ENCODE peak calls at places on chromosomes 5 and 9, in nine cellular contexts. K is hepatocyte, S is pancreas, F is transverse colon, O is stomach, A is right cardiac atrium, R is fibroblast of lung, C is GM23248, D is dorsolateral prefrontal cortex. W is an unnamed sample. For H3K27me3, the result is how much of the 10 kb centered on the place peaks cover.

GRCh38 chr5:179313849-179314521 is 31.3 kb downstream of the ADAMTS2 start:
- DNase-seq in K (peak), S (peak), F (peak), O (peak), A (peak), R (peak), C (peak), D (peak), W (peak)

GRCh38 chr5:170306381-170306790 is 8.8 kb upstream of the LCP2 start:
- DNase-seq in K (peak), S (no peak), F (no peak), O (peak), A (peak), R (peak), C (peak), D (no peak), W (peak)

GRCh38 chr5:88159591-88159990 is 109.1 kb downstream of the TMEM161B start:
- DNase-seq in K (no peak), S (no peak), F (no peak), O (no peak), A (no peak), R (no peak), C (no peak), D (no peak), W (no peak)

GRCh38 chr9:7011395-7012067 is 253.8 kb downstream of the KDM4C start:
- DNase-seq in K (no peak), S (no peak), F (no peak), O (no peak), A (no peak), R (no peak), C (no peak), D (no peak), W (no peak)

GRCh38 chr5:143448518-143448917 is 45.0 kb upstream of the NR3C1 start:
- DNase-seq in K (no peak), S (no peak), F (no peak), O (no peak), A (no peak), R (no peak), C (no peak), D (no peak), W (no peak)

GRCh38 chr5:87411586-87412416 is 929 bp downstream of the CCNH start:
- DNase-seq in K (peak), S (no peak), F (peak), O (peak), A (peak), R (peak), C (peak), D (no peak), W (peak)

GRCh38 chr9:110156902-110157301 is 51.1 kb downstream of the C9orf152 start:
- DNase-seq in K (no peak), S (no peak), F (peak), O (no peak), A (no peak), R (peak), C (peak), D (no peak), W (no peak)

GRCh38 chr9:117796681-117797080 is 92.5 kb downstream of the TLR4 start:
- DNase-seq in K (no peak), S (no peak), F (no peak), O (no peak), A (no peak), R (no peak), C (peak), D (no peak), W (no peak)

GRCh38 chr5:78597068-78597857 is 51.3 kb downstream of the LHFPL2 start:
- DNase-seq in K (no peak), S (no peak), F (no peak), O (no peak), A (no peak), R (peak), C (peak), D (no peak), W (no peak)

GRCh38 chr5:142304013-142304701 is 20.7 kb downstream of the SPRY4 start:
- DNase-seq in K (no peak), S (no peak), F (peak), O (no peak), A (no peak), R (peak), C (peak), D (no peak), W (no peak)

GRCh38 chr5:172776235-172776594 is 5.2 kb upstream of the DUSP1 start:
- DNase-seq in K (peak), S (no peak), F (no peak), O (no peak), A (no peak), R (no peak), C (no peak), D (no peak), W (no peak)

GRCh38 chr5:149521739-149522373 is 29.4 kb downstream of the CSNK1A1 start:
- DNase-seq in K (no peak), S (no peak), F (no peak), O (no peak), A (no peak), R (no peak), C (no peak), D (no peak), W (no peak)

GRCh38 chr5:90982576-90982975 is 400.5 kb downstream of the ARRDC3 start:
- DNase-seq in K (no peak), S (no peak), F (no peak), O (no peak), A (no peak), R (peak), C (no peak), D (no peak), W (no peak)

GRCh38 chr5:151699071-151699901 is 12.6 kb upstream of the SPARC start:
- DNase-seq in K (peak), S (no peak), F (peak), O (peak), A (peak), R (peak), C (peak), D (no peak), W (peak)

GRCh38 chr5:35003018-35003957 is 44.5 kb downstream of the AGXT2 start:
- DNase-seq in K (peak), S (no peak), F (peak), O (peak), A (peak), R (peak), C (peak), D (peak), W (peak)

GRCh38 chr9:95477885-95478790 is 38.6 kb downstream of the PTCH1 start:
- DNase-seq in K (no peak), S (no peak), F (no peak), O (no peak), A (no peak), R (no peak), C (no peak), D (no peak), W (no peak)

GRCh38 chr9:136900988-136901515 is 14.7 kb downstream of the TRAF2 start:
- DNase-seq in K (no peak), S (peak), F (no peak), O (peak), A (no peak), R (no peak), C (no peak), D (no peak), W (no peak)

GRCh38 chr9:127935765-127936221 is 1.9 kb downstream of the DPM2 start:
- DNase-seq in K (no peak), S (peak), F (no peak), O (no peak), A (no peak), R (no peak), C (peak), D (no peak), W (no peak)

GRCh38 chr5:127562252-127562651 is 44.8 kb downstream of the PRRC1 start:
- DNase-seq in K (peak), S (no peak), F (no peak), O (no peak), A (no peak), R (peak), C (no peak), D (no peak), W (no peak)

GRCh38 chr9:16864741-16865434 is 5.6 kb downstream of the BNC2 start:
- DNase-seq in K (no peak), S (no peak), F (no peak), O (no peak), A (no peak), R (peak), C (peak), D (no peak), W (no peak)

GRCh38 chr9:137498720-137499150 is 39.6 kb upstream of the NSMF start:
- DNase-seq in K (no peak), S (peak), F (no peak), O (no peak), A (no peak), R (no peak), C (no peak), D (no peak), W (peak)

GRCh38 chr9:78118742-78119473 is 87.3 kb upstream of the GNAQ start:
- DNase-seq in K (no peak), S (no peak), F (no peak), O (no peak), A (no peak), R (peak), C (peak), D (no peak), W (no peak)

GRCh38 chr5:135367070-135367469 is 32.0 kb downstream of the MACROH2A1 start:
- DNase-seq in K (no peak), S (no peak), F (no peak), O (no peak), A (no peak), R (peak), C (no peak), D (no peak), W (no peak)

DNA sequence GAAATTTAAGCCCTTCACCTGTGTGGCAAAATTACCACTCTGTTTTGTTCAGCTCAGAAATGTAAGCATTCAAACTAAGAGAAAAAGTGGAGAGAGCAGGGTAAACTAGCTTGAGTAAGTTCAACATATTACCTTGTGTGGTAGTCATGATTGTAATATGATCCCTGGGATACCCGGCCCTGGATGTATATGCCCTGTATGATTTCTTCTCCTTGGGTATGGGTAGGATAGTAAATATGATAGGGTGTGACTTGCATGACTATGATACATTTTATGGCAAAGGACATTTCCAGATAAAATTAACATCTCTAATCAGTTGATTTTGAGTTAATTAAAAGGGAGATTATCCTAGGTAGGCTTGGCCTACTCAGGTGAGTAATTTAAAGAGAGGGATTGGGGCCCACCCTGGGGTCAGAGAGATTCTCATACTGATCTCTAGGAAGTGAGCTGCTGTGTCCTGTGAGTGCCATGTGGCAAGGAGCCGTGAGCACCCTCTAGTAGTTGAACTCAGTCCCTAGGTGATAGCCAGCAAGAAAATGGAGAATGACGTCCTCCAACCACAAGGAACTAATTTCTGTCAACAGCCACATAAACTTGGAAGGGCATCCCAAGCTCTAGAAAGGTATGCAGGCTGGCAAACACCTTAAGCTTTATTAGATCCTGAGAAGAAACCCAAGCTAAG is 62.2 kb upstream of the ANXA1 start:
- DNase-seq in K (no peak), S (no peak), F (no peak), O (no peak), A (no peak), R (no peak), C (no peak), D (no peak), W (no peak)
- H3K27me3 ChIP-seq in K (under half), S (under half), F (under half), O (under half), A (under half), R (under half), C (under half), D (under half), W (under half)

GRCh38 chr9:36136894-36137391 is 410 bp downstream of the GLIPR2 start:
- DNase-seq in K (peak), S (peak), F (no peak), O (no peak), A (peak), R (no peak), C (peak), D (no peak), W (no peak)

GRCh38 chr9:36140086-36141084 is 3.9 kb downstream of the GLIPR2 start:
- DNase-seq in K (no peak), S (no peak), F (no peak), O (no peak), A (peak), R (no peak), C (no peak), D (peak), W (no peak)

GRCh38 chr9:36138901-36139300 is 2.4 kb downstream of the GLIPR2 start:
- DNase-seq in K (no peak), S (no peak), F (no peak), O (no peak), A (no peak), R (no peak), C (no peak), D (no peak), W (peak)

GRCh38 chr9:36137392-36138004 is 965 bp downstream of the GLIPR2 start:
- DNase-seq in K (no peak), S (no peak), F (peak), O (no peak), A (peak), R (peak), C (peak), D (no peak), W (no peak)

DNA sequence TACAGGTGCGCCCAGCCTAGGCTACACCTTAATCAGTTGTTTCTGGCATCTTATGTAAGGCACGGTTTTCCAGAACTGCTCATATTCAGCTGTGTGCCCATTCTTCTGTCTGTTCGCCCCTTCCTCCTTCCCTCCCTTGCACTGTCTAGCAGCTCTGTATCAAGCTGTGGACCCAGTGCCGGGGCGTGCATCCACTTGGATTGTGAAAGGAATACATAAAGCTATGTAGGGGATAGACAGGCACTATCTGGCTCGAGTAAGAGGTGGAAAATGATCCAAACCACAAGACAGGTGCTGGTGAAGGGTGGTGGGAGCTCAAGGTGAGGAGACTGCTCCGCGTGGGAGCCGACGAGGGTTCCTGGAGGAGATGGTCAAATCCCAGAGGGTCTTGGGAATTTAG is 2.0 kb downstream of the GLIPR2 start:
- DNase-seq in K (no peak), S (no peak), F (no peak), O (no peak), A (no peak), R (no peak), C (no peak), D (no peak), W (no peak)
- H3K27me3 ChIP-seq in K (under half), S (under half), F (under half), O (under half), A (under half), R (under half), C (under half), D (under half), W (under half)

GRCh38 chr9:87278971-87279731 is 218.5 kb upstream of the DAPK1 start:
- DNase-seq in K (no peak), S (no peak), F (no peak), O (no peak), A (no peak), R (no peak), C (peak), D (no peak), W (no peak)
- H3K27me3 ChIP-seq in K (under half), S (under half), F (under half), O (under half), A (under half), R (under half), C (under half), D (under half), W (under half)

DNA sequence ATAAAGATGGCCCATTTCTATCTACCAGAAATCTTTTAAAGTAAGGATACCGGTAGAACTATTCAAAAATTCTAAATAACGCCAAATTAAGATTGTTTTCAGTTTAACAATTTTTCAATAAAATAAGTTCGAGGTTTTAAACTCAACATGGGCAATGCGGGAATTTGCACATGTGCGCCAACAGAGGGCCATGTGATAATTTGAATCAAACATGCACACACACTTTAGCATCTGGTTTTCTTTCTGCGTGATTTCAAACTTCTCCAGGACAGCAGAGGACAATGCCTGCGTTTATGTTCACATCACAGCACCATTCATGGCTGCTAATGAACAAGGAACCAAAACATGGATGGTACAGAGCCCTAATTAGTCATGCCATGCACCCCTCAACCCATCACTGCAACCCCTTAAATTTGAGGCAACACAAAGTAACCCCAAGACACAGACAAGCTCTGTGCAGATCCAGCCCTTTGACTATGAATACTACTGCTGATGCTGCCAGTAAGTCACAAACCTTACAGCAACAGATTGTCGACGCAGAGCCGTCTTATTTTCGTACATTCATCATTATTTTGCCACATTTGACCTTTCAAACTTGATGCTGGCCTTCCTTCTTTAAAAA is 2.8 kb downstream of the SHC3 start:
- DNase-seq in K (no peak), S (no peak), F (no peak), O (no peak), A (no peak), R (peak), C (no peak), D (no peak), W (no peak)
- H3K27me3 ChIP-seq in K (under half), S (under half), F (half or more), O (under half), A (under half), R (under half), C (under half), D (under half), W (under half)

GRCh38 chr9:126793686-126794417 is 11.0 kb upstream of the ZBTB43 start:
- DNase-seq in K (no peak), S (no peak), F (no peak), O (no peak), A (no peak), R (no peak), C (no peak), D (no peak), W (no peak)
- H3K27me3 ChIP-seq in K (under half), S (under half), F (half or more), O (under half), A (under half), R (under half), C (under half), D (under half), W (under half)

GRCh38 chr5:38369692-38370091 is 111.3 kb downstream of the EGFLAM start:
- DNase-seq in K (no peak), S (no peak), F (no peak), O (no peak), A (no peak), R (peak), C (no peak), D (no peak), W (no peak)

GRCh38 chr5:38360323-38361061 is 102.1 kb downstream of the EGFLAM start:
- DNase-seq in K (no peak), S (no peak), F (no peak), O (no peak), A (no peak), R (no peak), C (no peak), D (no peak), W (no peak)

GRCh38 chr5:38367966-38368365 is 109.6 kb downstream of the EGFLAM start:
- DNase-seq in K (no peak), S (no peak), F (no peak), O (no peak), A (no peak), R (no peak), C (no peak), D (no peak), W (no peak)

GRCh38 chr5:38367410-38367809 is 109.1 kb downstream of the EGFLAM start:
- DNase-seq in K (no peak), S (no peak), F (no peak), O (no peak), A (no peak), R (no peak), C (no peak), D (no peak), W (no peak)

GRCh38 chr5:38364825-38365224 is 106.5 kb downstream of the EGFLAM start:
- DNase-seq in K (no peak), S (no peak), F (no peak), O (no peak), A (no peak), R (no peak), C (no peak), D (no peak), W (no peak)
- H3K27me3 ChIP-seq in K (under half), S (under half), F (under half), O (under half), A (under half), R (under half), C (under half), D (under half), W (under half)

GRCh38 chr9:130526854-130527650 is 52.3 kb upstream of the FUBP3 start:
- DNase-seq in K (no peak), S (no peak), F (no peak), O (no peak), A (no peak), R (no peak), C (no peak), D (no peak), W (no peak)

GRCh38 chr9:130522233-130522808 is 57.1 kb upstream of the FUBP3 start:
- DNase-seq in K (no peak), S (no peak), F (no peak), O (no peak), A (no peak), R (no peak), C (peak), D (no peak), W (no peak)

GRCh38 chr9:130526193-130526853 is 53.1 kb upstream of the FUBP3 start:
- DNase-seq in K (no peak), S (no peak), F (no peak), O (no peak), A (no peak), R (no peak), C (no peak), D (no peak), W (no peak)

GRCh38 chr9:130521715-130522114 is 57.7 kb upstream of the FUBP3 start:
- DNase-seq in K (no peak), S (no peak), F (no peak), O (no peak), A (no peak), R (no peak), C (no peak), D (no peak), W (no peak)

GRCh38 chr9:130523921-130524320 is 55.5 kb upstream of the FUBP3 start:
- DNase-seq in K (no peak), S (no peak), F (no peak), O (no peak), A (no peak), R (no peak), C (no peak), D (no peak), W (no peak)
- H3K27me3 ChIP-seq in K (under half), S (under half), F (under half), O (under half), A (under half), R (under half), C (under half), D (under half), W (under half)

GRCh38 chr5:6510132-6510531 is 61.5 kb downstream of the UBE2QL1 start:
- DNase-seq in K (no peak), S (no peak), F (no peak), O (no peak), A (no peak), R (no peak), C (peak), D (no peak), W (no peak)

GRCh38 chr5:6506631-6507030 is 58.0 kb downstream of the UBE2QL1 start:
- DNase-seq in K (no peak), S (no peak), F (no peak), O (no peak), A (no peak), R (no peak), C (no peak), D (no peak), W (no peak)

GRCh38 chr5:6508931-6509330 is 60.3 kb downstream of the UBE2QL1 start:
- DNase-seq in K (no peak), S (no peak), F (no peak), O (peak), A (no peak), R (no peak), C (no peak), D (no peak), W (no peak)

GRCh38 chr5:6505779-6506557 is 57.3 kb downstream of the UBE2QL1 start:
- DNase-seq in K (no peak), S (no peak), F (no peak), O (no peak), A (no peak), R (no peak), C (no peak), D (no peak), W (no peak)

DNA sequence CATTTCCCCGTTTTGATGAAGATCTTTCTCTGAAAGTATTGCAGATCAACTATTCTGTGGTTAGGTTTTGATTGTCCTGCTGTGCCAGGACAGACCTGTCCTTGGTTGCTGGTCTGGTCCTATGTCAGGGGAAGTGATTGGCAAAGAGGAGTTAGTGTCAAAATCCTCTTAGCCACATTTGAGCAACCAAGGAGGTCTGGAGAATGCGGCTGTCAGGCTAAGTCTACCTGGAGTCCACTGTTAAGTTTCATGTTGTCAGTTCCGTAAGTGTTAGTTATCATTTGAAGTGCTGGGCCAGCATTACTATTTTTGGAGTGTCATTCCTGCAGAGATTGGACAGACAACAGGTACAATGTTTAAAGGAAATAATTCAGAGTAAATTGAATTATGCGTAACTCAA is 62.3 kb downstream of the UBE2QL1 start:
- DNase-seq in K (no peak), S (no peak), F (no peak), O (no peak), A (no peak), R (no peak), C (no peak), D (no peak), W (no peak)
- H3K27me3 ChIP-seq in K (under half), S (under half), F (under half), O (under half), A (under half), R (under half), C (under half), D (under half), W (under half)

W was measured in ovary.